ENCODE peak calls at places on chromosomes 2 and 18, in ten cellular contexts. Y is H54, U is NAMALWA, Q is K562, E is globus pallidus, W is COR-L47, J is GM04503, A is iPS-NIHi11, I is heart right ventricle, K is amniotic stem cell. R is an unnamed sample.

GRCh38 chr2:231987088-231987788 is 25.7 kb downstream of the DIS3L2 start:
- DNase-seq in U (no peak), A (no peak), K (no peak), J (peak), Q (no peak), Y (no peak), W (no peak), E (no peak), I (peak), R (no peak)

GRCh38 chr2:65300134-65300771 is 72.6 kb downstream of the ACTR2 start:
- DNase-seq in A (peak), Y (peak), U (no peak), W (no peak), E (peak), Q (no peak), I (peak), J (peak), K (no peak), R (peak)

GRCh38 chr2:120446236-120447121 is 100.5 kb downstream of the INHBB start:
- DNase-seq in A (no peak), U (no peak), Q (no peak), E (no peak), W (no peak), Y (no peak), K (no peak), I (no peak), J (no peak), R (no peak)

GRCh38 chr2:190408538-190409271 is 550 bp downstream of the MFSD6 start:
- DNase-seq in I (peak), J (no peak), Q (peak), E (peak), A (peak), Y (peak), U (peak), K (no peak), W (peak), R (peak)

GRCh38 chr2:2644040-2644439 is 313.0 kb upstream of the MYT1L start:
- DNase-seq in K (no peak), J (no peak), E (no peak), W (no peak), Y (no peak), U (no peak), Q (no peak), I (no peak), A (no peak), R (no peak)

GRCh38 chr18:13486686-13487085 is 239.7 kb downstream of the FAM210A start:
- DNase-seq in E (no peak), J (no peak), I (no peak), A (peak), K (no peak), Q (no peak), Y (no peak), W (no peak), U (no peak), R (no peak)

GRCh38 chr2:102736174-102736606 is 25.6 kb upstream of the TMEM182 start:
- DNase-seq in E (peak), K (no peak), J (no peak), W (peak), I (peak), Y (peak), A (peak), Q (peak), U (no peak), R (no peak)

GRCh38 chr2:241014764-241015163 is 16.3 kb downstream of the SNED1 start:
- DNase-seq in U (no peak), K (no peak), Q (no peak), Y (no peak), I (no peak), J (no peak), W (no peak), A (no peak), E (no peak), R (no peak)

GRCh38 chr18:58298251-58299134 is 254.5 kb downstream of the NEDD4L start:
- DNase-seq in K (no peak), U (no peak), A (no peak), Y (no peak), W (no peak), E (no peak), J (no peak), I (no peak), Q (no peak), R (no peak)

GRCh38 chr2:20472569-20472968 is 25.7 kb downstream of the RHOB start:
- DNase-seq in Q (no peak), A (no peak), J (no peak), W (no peak), K (no peak), Y (no peak), U (no peak), I (no peak), E (no peak), R (no peak)

GRCh38 chr2:63057249-63058148 is 6.9 kb downstream of the OTX1 start:
- DNase-seq in J (no peak), I (no peak), Q (no peak), K (no peak), Y (no peak), U (peak), A (no peak), E (no peak), W (no peak), R (no peak)

GRCh38 chr2:172086349-172087190 is 1.3 kb downstream of the DLX1 start:
- DNase-seq in U (peak), A (peak), W (peak), K (no peak), Q (no peak), E (no peak), J (no peak), Y (no peak), I (no peak), R (no peak)

GRCh38 chr2:232581725-232582124 is 31.2 kb downstream of the EIF4E2 start:
- DNase-seq in A (no peak), J (no peak), W (no peak), U (no peak), I (no peak), Q (no peak), K (no peak), E (no peak), Y (no peak), R (no peak)

GRCh38 chr2:981759-982158 is 31.1 kb downstream of the SNTG2 start:
- DNase-seq in A (no peak), K (no peak), U (no peak), W (no peak), E (no peak), J (no peak), Q (no peak), Y (no peak), I (no peak), R (no peak)

GRCh38 chr2:197028230-197028629 is 101.7 kb upstream of the PGAP1 start:
- DNase-seq in Y (peak), A (no peak), J (peak), W (no peak), E (no peak), I (no peak), U (no peak), K (no peak), Q (no peak), R (no peak)

GRCh38 chr18:6744816-6745455 is 15.4 kb downstream of the ARHGAP28 start:
- DNase-seq in E (no peak), Y (no peak), W (no peak), I (no peak), J (no peak), A (no peak), U (no peak), K (no peak), Q (no peak), R (no peak)

GRCh38 chr2:236229186-236229585 is 35.0 kb downstream of the ASB18 start:
- DNase-seq in J (no peak), W (no peak), Y (no peak), Q (no peak), I (no peak), E (no peak), A (no peak), K (no peak), U (no peak), R (no peak)

GRCh38 chr2:209790066-209790728 is 18.6 kb downstream of the UNC80 start:
- DNase-seq in J (no peak), W (no peak), I (no peak), Q (no peak), A (no peak), K (no peak), Y (no peak), U (peak), E (no peak), R (no peak)

GRCh38 chr2:204971219-204971907 is 426.1 kb downstream of the PARD3B start:
- DNase-seq in I (no peak), U (no peak), W (no peak), Y (no peak), A (no peak), E (no peak), K (no peak), J (no peak), Q (no peak), R (no peak)

GRCh38 chr2:85095094-85095493 is 38.1 kb upstream of the TCF7L1 start:
- DNase-seq in W (no peak), J (no peak), E (no peak), A (no peak), K (no peak), I (no peak), Q (no peak), Y (no peak), U (no peak), R (no peak)

GRCh38 chr2:18740428-18740827 is 151.1 kb upstream of the NT5C1B start:
- DNase-seq in Y (no peak), A (no peak), I (peak), E (no peak), J (no peak), Q (no peak), W (no peak), K (no peak), U (no peak), R (peak)

GRCh38 chr2:153870308-153870707 is 1.4 kb upstream of the GALNT13 start:
- DNase-seq in Q (no peak), Y (no peak), J (no peak), A (peak), I (no peak), W (peak), E (peak), U (no peak), K (no peak), R (no peak)

GRCh38 chr2:60550151-60550983 is 3.1 kb downstream of the BCL11A start:
- DNase-seq in Y (no peak), I (peak), A (peak), K (peak), E (peak), J (no peak), W (peak), U (peak), Q (peak), R (peak)